ENCODE peak calls at places on chromosomes 13 and 19, in six cellular contexts. N is psoas muscle; E is glutamatergic neuron; X is endothelial cell; Y is CD8-positive, alpha-beta T cell; J is RWPE1. I is an unnamed sample.
A peak's percentile ranks its signal among the peaks of the same experiment; 100 is the strongest.

GRCh38 chr13:82720961-82721360 is 1161.3 kb downstream of the SLITRK1 start:
- DNase-seq in N (no peak), E (no peak), X (no peak), Y (no peak), J (no peak), I (no peak)

GRCh38 chr13:95754069-95754468 is 77.1 kb downstream of the DNAJC3 start:
- DNase-seq in N (no peak), E (no peak), X (no peak), Y (no peak), J (no peak), I (no peak)

GRCh38 chr19:5038631-5039271 is 69.8 kb downstream of the KDM4B start:
- DNase-seq in N (no peak), E (no peak), X (peak; percentile 33), Y (no peak), J (no peak), I (no peak)

GRCh38 chr13:42119091-42119490 is 70.6 kb downstream of the DGKH start:
- DNase-seq in N (no peak), E (no peak), X (no peak), Y (no peak), J (no peak), I (no peak)

GRCh38 chr13:28370448-28370847 is 124.5 kb downstream of the FLT1 start:
- DNase-seq in N (no peak), E (no peak), X (no peak), Y (no peak), J (no peak), I (no peak)

GRCh38 chr19:9848060-9848459 is 12.9 kb downstream of the PIN1 start:
- DNase-seq in N (no peak), E (peak; percentile 76), X (peak; percentile 52), Y (no peak), J (no peak), I (peak; percentile 35)

GRCh38 chr19:3006075-3006767 is 22.9 kb downstream of the TLE2 start:
- DNase-seq in N (no peak), E (no peak), X (no peak), Y (no peak), J (peak; percentile 54), I (peak; percentile 28)

GRCh38 chr13:21676611-21677021 is 5.7 kb downstream of the FGF9 start:
- DNase-seq in N (peak; percentile 24), E (peak; percentile 53), X (peak; percentile 45), Y (no peak), J (no peak), I (no peak)

GRCh38 chr19:40594657-40595077 is 6.5 kb upstream of the LTBP4 start:
- DNase-seq in N (no peak), E (peak; percentile 41), X (no peak), Y (no peak), J (no peak), I (no peak)

GRCh38 chr13:21557995-21558394 is 46.0 kb downstream of the MICU2 start:
- DNase-seq in N (no peak), E (no peak), X (peak; percentile 8), Y (no peak), J (no peak), I (peak; percentile 11)

GRCh38 chr19:16374436-16374835 is 49.8 kb downstream of the KLF2 start:
- DNase-seq in N (no peak), E (no peak), X (no peak), Y (no peak), J (no peak), I (no peak)

GRCh38 chr13:30805603-30806011 is 70.3 kb downstream of the ALOX5AP start:
- DNase-seq in N (no peak), E (peak; percentile 44), X (no peak), Y (no peak), J (no peak), I (peak; percentile 70)

GRCh38 chr13:30802953-30803478 is 67.7 kb downstream of the ALOX5AP start:
- DNase-seq in N (peak; percentile 90), E (peak; percentile 92), X (peak; percentile 74), Y (peak; percentile 61), J (peak; percentile 77), I (peak; percentile 78)

GRCh38 chr13:30805132-30805537 is 69.8 kb downstream of the ALOX5AP start:
- DNase-seq in N (no peak), E (no peak), X (no peak), Y (no peak), J (no peak), I (no peak)

GRCh38 chr13:30803791-30804190 is 68.4 kb downstream of the ALOX5AP start:
- DNase-seq in N (no peak), E (no peak), X (no peak), Y (no peak), J (no peak), I (no peak)

GRCh38 chr13:30804474-30804873 is 69.1 kb downstream of the ALOX5AP start:
- DNase-seq in N (no peak), E (peak; percentile 43), X (peak; percentile 15), Y (no peak), J (no peak), I (no peak)
- TF ChIP-seq CTCF in N (no peak), E (peak; percentile 37), X (peak; percentile 42), Y (no peak), J (no peak), I (no peak)

GRCh38 chr13:53778937-53779336 is 750.3 kb downstream of the OLFM4 start:
- DNase-seq in N (no peak), E (no peak), X (no peak), Y (no peak), J (no peak), I (no peak)
- TF ChIP-seq CTCF in N (no peak), E (no peak), X (no peak), Y (no peak), J (peak; percentile 12), I (no peak)

DNA sequence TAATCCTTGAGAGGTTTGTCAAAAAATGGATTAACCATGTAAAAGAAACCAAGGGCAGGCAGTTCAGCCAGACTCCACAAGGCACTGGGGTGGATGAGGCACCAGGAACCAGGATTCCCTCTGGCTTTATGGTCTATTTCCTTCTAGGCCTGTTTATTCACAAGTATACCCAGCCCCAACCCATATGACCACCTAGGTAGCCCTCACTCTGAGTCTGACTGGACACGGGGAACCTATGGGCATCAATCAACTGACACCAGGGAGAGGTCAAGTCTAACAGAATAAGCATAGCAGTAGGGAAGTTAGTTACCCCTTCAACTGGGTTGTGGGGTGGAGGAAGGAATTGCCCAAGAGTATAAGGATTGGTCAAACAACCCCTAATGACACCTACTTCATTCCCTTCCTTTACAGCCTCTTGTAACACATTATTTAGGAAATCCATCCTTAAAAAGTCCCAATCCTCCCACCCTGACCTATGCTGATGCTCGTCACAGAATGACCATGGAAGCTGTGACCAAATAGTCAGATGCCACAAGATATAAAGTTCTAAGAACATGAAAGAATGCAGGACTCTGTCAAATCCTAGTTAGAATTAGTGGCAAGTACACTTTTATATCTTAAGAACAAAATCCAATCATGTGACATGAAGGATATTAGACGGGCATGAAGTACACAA is 31.7 kb downstream of the PEG3 start:
- DNase-seq in N (no peak), E (no peak), X (no peak), Y (no peak), J (no peak), I (no peak)
- TF ChIP-seq CTCF in N (no peak), E (no peak), X (no peak), Y (no peak), J (no peak), I (no peak)

DNA sequence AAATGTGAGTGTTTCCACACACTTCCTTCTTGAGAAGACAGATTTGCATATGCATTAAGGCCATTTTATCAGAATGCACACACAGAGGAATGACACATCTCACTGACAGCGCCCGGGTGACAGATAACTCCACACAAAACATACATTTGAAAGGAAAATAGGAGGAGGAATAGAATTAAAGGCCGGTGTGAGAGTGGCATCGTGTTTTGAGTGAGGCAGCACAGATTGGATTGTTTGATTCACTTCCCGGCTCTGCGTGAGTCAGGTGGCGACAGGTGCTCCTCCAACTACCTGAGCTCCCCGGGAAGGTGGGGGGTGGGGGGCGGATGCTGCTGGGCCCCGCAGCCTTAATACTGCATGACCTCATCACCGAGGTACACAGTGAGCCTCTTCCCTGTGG is 429.0 kb downstream of the TSHZ3 start:
- DNase-seq in N (no peak), E (no peak), X (no peak), Y (no peak), J (no peak), I (no peak)
- TF ChIP-seq CTCF in N (no peak), E (no peak), X (no peak), Y (no peak), J (no peak), I (no peak)

DNA sequence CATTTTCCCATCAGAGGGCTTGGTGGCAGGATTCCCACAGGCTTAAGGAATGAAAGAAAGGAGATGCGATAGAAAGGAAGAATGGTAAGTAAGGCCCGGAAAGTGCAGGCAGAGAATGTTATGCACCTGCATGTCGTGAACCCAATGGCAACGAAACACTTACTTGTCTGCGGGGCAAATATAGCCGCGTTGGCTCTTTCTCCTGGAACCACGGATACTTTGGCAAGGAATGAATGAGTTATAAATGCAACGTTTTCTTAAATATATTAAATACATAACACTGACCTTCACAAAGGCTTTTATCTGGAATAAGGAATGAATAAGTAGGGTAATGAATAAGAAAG is 192.1 kb downstream of the KATNAL1 start:
- DNase-seq in N (no peak), E (no peak), X (no peak), Y (no peak), J (no peak), I (no peak)
- TF ChIP-seq CTCF in N (no peak), E (no peak), X (peak; percentile 57), Y (peak; percentile 61), J (peak; percentile 55), I (no peak)

GRCh38 chr13:102299366-102299765 is 102.5 kb downstream of the FGF14 start:
- DNase-seq in N (no peak), E (no peak), X (no peak), Y (no peak), J (no peak), I (no peak)

GRCh38 chr13:102298051-102298450 is 103.8 kb downstream of the FGF14 start:
- DNase-seq in N (no peak), E (no peak), X (no peak), Y (no peak), J (no peak), I (no peak)

GRCh38 chr13:102295316-102296048 is 106.4 kb downstream of the FGF14 start:
- DNase-seq in N (no peak), E (no peak), X (no peak), Y (no peak), J (no peak), I (no peak)

GRCh38 chr13:102302534-102302933 is 99.3 kb downstream of the FGF14 start:
- DNase-seq in N (no peak), E (no peak), X (no peak), Y (no peak), J (no peak), I (no peak)

DNA sequence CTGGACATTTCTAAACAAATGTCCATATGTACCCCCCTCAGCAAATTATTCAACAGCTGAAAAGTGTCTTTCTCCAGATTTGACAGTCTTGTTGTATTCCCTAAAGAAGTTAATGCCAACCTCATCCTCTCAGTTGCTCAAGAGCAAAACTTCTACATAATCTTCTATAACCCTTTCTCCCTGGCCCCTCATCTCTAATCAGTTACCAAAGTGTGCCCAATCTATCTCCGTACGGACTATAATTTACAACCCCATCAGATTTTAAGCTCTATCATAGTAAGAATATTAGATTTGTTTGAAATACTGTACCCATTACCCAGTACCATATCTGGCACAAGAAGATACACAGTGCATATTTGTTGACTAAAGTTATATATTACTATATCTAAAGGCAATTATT is 101.5 kb downstream of the FGF14 start:
- DNase-seq in N (no peak), E (no peak), X (no peak), Y (no peak), J (no peak), I (no peak)
- TF ChIP-seq CTCF in N (no peak), E (no peak), X (no peak), Y (no peak), J (no peak), I (no peak)

GRCh38 chr13:19781526-19781925 is 1.2 kb downstream of the PSPC1 start:
- DNase-seq in N (no peak), E (no peak), X (no peak), Y (no peak), J (no peak), I (no peak)

GRCh38 chr13:19782049-19782726 is 557 bp downstream of the PSPC1 start:
- DNase-seq in N (peak; percentile 65), E (peak; percentile 69), X (peak; percentile 61), Y (peak; percentile 22), J (peak; percentile 13), I (peak; percentile 15)
- TF ChIP-seq CTCF in N (no peak), E (no peak), X (no peak), Y (no peak), J (no peak), I (no peak)

I was measured in Calu3.